ENCODE peak calls at places on chromosomes 1 and 21, in five cellular contexts. L, O, N, Q and U are unnamed samples.

GRCh38 chr1:154295408-154296235 is 23.2 kb downstream of the HAX1 start:
- DNase-seq in L (no peak), O (no peak), N (peak), Q (no peak), U (no peak)

GRCh38 chr1:151641229-151641628 is 29.4 kb downstream of the SNX27 start:
- DNase-seq in L (no peak), O (no peak), N (no peak), Q (no peak), U (no peak)

GRCh38 chr1:110348771-110349170 is 9.6 kb downstream of the RBM15 start:
- DNase-seq in L (no peak), O (no peak), N (peak), Q (no peak), U (no peak)

GRCh38 chr1:78038491-78038939 is 7.3 kb upstream of the GIPC2 start:
- DNase-seq in L (no peak), O (no peak), N (peak), Q (no peak), U (no peak)

GRCh38 chr1:167722152-167722869 is 529 bp downstream of the MPZL1 start:
- DNase-seq in L (peak), O (no peak), N (peak), Q (no peak), U (peak)

GRCh38 chr1:67716800-67717199 is 31.8 kb downstream of the GADD45A start:
- DNase-seq in L (no peak), O (no peak), N (peak), Q (no peak), U (no peak)

GRCh38 chr1:19268445-19268844 is 16.8 kb downstream of the MRTO4 start:
- DNase-seq in L (no peak), O (no peak), N (no peak), Q (no peak), U (no peak)

GRCh38 chr1:31879981-31880608 is 58.1 kb downstream of the PTP4A2 start:
- DNase-seq in L (no peak), O (no peak), N (no peak), Q (no peak), U (no peak)

GRCh38 chr1:54603241-54603640 is 20.1 kb downstream of the FAM151A start:
- DNase-seq in L (no peak), O (no peak), N (no peak), Q (no peak), U (no peak)

GRCh38 chr1:185895208-185895900 is 161.2 kb downstream of the HMCN1 start:
- DNase-seq in L (no peak), O (no peak), N (peak), Q (no peak), U (no peak)

GRCh38 chr1:241413386-241413785 is 56.4 kb upstream of the RGS7 start:
- DNase-seq in L (no peak), O (no peak), N (peak), Q (no peak), U (no peak)

GRCh38 chr1:63316540-63316939 is 5.8 kb upstream of the FOXD3 start:
- DNase-seq in L (peak), O (no peak), N (no peak), Q (no peak), U (no peak)

GRCh38 chr1:211206981-211207380 is 52.2 kb upstream of the RCOR3 start:
- DNase-seq in L (no peak), O (no peak), N (no peak), Q (no peak), U (no peak)

GRCh38 chr1:178134061-178134460 is 40.2 kb downstream of the RASAL2 start:
- DNase-seq in L (no peak), O (no peak), N (peak), Q (no peak), U (peak)

GRCh38 chr1:42689912-42690311 is 7.7 kb downstream of the YBX1 start:
- DNase-seq in L (no peak), O (no peak), N (no peak), Q (no peak), U (no peak)

GRCh38 chr1:172414331-172414730 is 6.2 kb upstream of the C1orf105 start:
- DNase-seq in L (no peak), O (no peak), N (peak), Q (no peak), U (no peak)

GRCh38 chr1:16984717-16985116 is 4.3 kb upstream of the MFAP2 start:
- DNase-seq in L (peak), O (peak), N (peak), Q (no peak), U (peak)

GRCh38 chr21:39568380-39568779 is 44.4 kb upstream of the B3GALT5 start:
- DNase-seq in L (no peak), O (no peak), N (no peak), Q (no peak), U (no peak)

GRCh38 chr1:25447547-25447946 is 16.9 kb downstream of the MACO1 start:
- DNase-seq in L (no peak), O (no peak), N (no peak), Q (no peak), U (no peak)

GRCh38 chr1:197903196-197903514 is 725 bp downstream of the C1orf53 start:
- DNase-seq in L (no peak), O (no peak), N (no peak), Q (no peak), U (no peak)

GRCh38 chr1:174217787-174218574 is 58.7 kb downstream of the RABGAP1L start:
- DNase-seq in L (no peak), O (no peak), N (peak), Q (no peak), U (no peak)

GRCh38 chr21:33011462-33011861 is 14.3 kb upstream of the OLIG2 start:
- DNase-seq in L (peak), O (peak), N (peak), Q (no peak), U (no peak)

GRCh38 chr1:157993179-157994080 is at the start of gene KIRREL1:
- DNase-seq in L (peak), O (peak), N (peak), Q (no peak), U (peak)

GRCh38 chr1:62286778-62287224 is 32.4 kb downstream of the KANK4 start:
- DNase-seq in L (no peak), O (no peak), N (peak), Q (no peak), U (no peak)

GRCh38 chr1:195717651-195718050 is 890.6 kb downstream of the KCNT2 start:
- DNase-seq in L (no peak), O (no peak), N (peak), Q (no peak), U (no peak)

GRCh38 chr1:40477680-40478057 is 579 bp downstream of the ZFP69 start:
- DNase-seq in L (no peak), O (no peak), N (peak), Q (no peak), U (peak)

GRCh38 chr1:232511172-232511571 is 118.8 kb downstream of the SIPA1L2 start:
- DNase-seq in L (no peak), O (no peak), N (peak), Q (no peak), U (no peak)

GRCh38 chr1:213041443-213041842 is 9.6 kb upstream of the RPS6KC1 start:
- DNase-seq in L (no peak), O (no peak), N (peak), Q (no peak), U (no peak)

GRCh38 chr1:64745181-64745985 is 508 bp downstream of the RAVER2 start:
- DNase-seq in L (peak), O (peak), N (peak), Q (no peak), U (peak)

GRCh38 chr1:230067441-230067870 is 418 bp downstream of the GALNT2 start:
- DNase-seq in L (peak), O (no peak), N (peak), Q (no peak), U (peak)

GRCh38 chr1:67530071-67530470 is 99.9 kb upstream of the SERBP1 start:
- DNase-seq in L (no peak), O (no peak), N (no peak), Q (no peak), U (no peak)

GRCh38 chr1:16903054-16903453 is 7.3 kb downstream of the RNU1-2 start:
- DNase-seq in L (no peak), O (no peak), N (peak), Q (no peak), U (no peak)

GRCh38 chr21:45969921-45970673 is 11.5 kb upstream of the COL6A1 start:
- DNase-seq in L (peak), O (peak), N (no peak), Q (no peak), U (no peak)

GRCh38 chr21:45972353-45972715 is 9.2 kb upstream of the COL6A1 start:
- DNase-seq in L (peak), O (peak), N (peak), Q (no peak), U (no peak)

GRCh38 chr21:45971487-45972352 is 9.8 kb upstream of the COL6A1 start:
- DNase-seq in L (peak), O (peak), N (peak), Q (no peak), U (peak)

GRCh38 chr21:45972716-45973474 is 8.7 kb upstream of the COL6A1 start:
- DNase-seq in L (peak), O (peak), N (peak), Q (no peak), U (peak)

DNA sequence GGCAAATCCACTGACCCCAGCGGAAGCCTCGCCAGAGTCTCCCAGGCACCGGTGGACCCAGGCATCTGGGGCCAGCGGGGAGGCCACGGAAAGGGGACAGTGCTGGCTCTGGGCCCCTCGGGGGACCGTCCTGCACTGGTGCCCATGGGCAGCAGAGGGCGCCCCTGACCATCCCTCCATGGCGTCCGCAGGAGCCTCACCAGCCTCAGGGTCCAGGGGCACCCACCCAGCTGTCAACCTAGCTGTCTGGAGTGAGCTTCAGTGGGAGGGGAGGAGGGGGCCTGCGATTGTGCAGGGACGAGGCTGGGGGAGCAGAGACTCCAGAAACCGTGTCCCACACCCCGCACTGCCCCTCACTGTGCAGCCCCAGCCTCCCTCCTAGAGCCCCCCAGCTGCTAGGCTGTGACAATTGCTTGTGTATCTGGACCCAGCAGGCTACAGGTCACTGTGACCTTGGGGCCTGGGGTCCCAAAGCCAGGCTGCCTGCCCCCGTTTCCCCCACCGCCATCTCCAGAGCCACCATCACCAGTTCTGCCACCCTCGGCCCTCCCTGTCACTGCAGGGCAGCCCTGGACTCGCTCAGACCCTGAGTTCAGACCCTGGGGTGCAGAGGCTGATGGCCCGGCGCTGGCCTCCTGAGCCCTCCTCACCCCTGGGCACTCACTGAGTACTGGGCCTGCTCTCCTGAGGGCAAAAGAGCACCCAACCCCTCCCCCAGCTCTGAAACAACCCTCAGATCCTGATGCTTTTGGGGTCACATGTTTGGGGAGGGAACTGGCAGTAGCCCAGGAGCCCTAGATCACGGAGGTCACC is 10.7 kb upstream of the COL6A1 start:
- DNase-seq in L (peak), O (peak), N (peak), Q (peak), U (peak)
- H3K4me3 ChIP-seq in L (no peak), O (no peak), N (no peak), Q (no peak), U (no peak)

GRCh38 chr21:42233067-42233981 is 14.4 kb downstream of the ABCG1 start:
- DNase-seq in L (peak), O (peak), N (peak), Q (peak), U (peak)
- H3K4me3 ChIP-seq in L (no peak), O (peak), N (no peak), Q (peak), U (peak)

DNA sequence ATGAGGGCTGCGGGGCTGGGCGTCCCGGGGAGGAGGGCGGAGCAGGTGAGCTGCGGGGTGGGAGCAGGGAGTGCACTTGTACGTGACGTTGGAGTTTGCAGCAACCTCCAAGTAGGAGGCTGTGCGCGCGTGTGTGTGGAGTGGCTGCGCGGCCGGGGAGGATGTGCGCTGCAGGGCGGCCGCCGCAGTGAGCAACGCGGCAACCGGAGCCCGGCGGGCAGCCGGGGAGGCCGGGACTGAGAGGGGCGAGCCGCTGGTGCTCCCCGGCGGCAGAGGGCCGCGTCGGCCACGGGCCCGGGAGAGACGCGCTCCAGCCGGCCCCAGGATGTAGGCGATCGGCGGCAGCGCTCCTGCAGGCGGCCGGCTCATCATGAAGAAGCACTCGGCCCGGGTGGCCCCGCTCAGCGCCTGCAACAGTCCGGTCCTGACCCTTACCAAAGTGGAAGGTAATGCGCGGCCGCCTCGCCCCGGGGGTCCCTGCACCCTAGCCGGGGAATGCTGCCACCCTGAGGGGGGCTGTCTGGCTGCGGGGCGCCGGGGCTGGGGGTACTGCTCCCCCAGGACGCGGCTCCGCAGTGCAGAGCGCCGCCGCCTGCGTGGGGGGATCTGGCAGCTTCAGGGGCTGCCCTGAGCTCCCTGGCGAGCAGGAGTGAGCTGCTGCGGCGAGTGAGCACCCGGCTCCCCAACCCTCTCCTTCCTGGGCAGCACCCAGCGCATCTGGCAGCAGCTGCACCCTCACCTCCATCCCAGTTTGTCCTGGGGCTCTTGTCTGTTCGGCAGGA is 158.9 kb upstream of the COA6 start:
- DNase-seq in L (no peak), O (no peak), N (peak), Q (peak), U (peak)
- H3K4me3 ChIP-seq in L (peak), O (peak), N (peak), Q (no peak), U (peak)

GRCh38 chr1:2643414-2644077 is 10.7 kb upstream of the MMEL1 start:
- DNase-seq in L (peak), O (no peak), N (no peak), Q (no peak), U (no peak)
- H3K4me3 ChIP-seq in L (peak), O (peak), N (peak), Q (peak), U (peak)

DNA sequence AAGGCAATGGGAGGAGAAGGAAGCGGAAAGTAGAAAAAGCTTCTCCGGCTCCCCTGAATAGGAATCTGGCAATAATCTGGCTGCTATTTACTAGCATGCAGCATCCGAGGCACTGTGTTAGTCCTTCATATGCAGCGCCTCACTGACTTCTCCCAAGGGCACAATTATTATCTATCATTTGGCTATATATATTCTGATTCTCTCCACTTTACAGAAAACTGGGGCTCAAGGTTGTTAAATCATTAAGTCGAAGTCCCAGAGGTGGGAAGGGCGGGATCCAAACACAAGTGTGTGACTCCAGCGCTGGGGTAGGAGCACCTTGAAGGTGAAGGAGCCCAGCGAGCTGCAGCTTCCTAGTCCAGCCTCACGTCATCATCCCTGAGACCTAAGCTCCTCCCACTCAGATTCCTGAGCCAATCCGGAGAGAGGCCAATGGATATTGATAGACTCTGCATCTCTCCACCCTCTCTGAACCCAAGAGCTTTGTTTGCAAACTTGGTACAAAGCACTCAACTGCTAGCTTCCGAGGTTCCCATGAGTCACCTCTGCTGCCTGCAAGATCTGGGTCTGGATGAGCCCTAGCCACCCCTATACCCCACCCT is 16.6 kb upstream of the EYA3 start:
- DNase-seq in L (peak), O (no peak), N (peak), Q (no peak), U (no peak)
- H3K4me3 ChIP-seq in L (no peak), O (peak), N (peak), Q (no peak), U (no peak)

GRCh38 chr21:25607812-25608737 is 794 bp upstream of the MRPL39 start:
- DNase-seq in L (peak), O (peak), N (peak), Q (peak), U (peak)
- H3K4me3 ChIP-seq in L (peak), O (peak), N (peak), Q (peak), U (peak)